ENCODE peak calls at places on chromosomes 4 and X, in six cellular contexts. U, H, S, P, W and D are unnamed samples.
A peak's percentile ranks its signal among the peaks of the same experiment; 100 is the strongest.

GRCh38 chr4:7045961-7046921 is 3.1 kb downstream of the TADA2B start:
- DNase-seq in U (peak; percentile 34), H (no peak), S (no peak), P (no peak), W (no peak), D (no peak)

GRCh38 chr4:147837435-147837834 is 105.5 kb downstream of the ARHGAP10 start:
- DNase-seq in U (no peak), H (no peak), S (no peak), P (no peak), W (no peak), D (no peak)

GRCh38 chr4:140037353-140038030 is 116.5 kb downstream of the MAML3 start:
- DNase-seq in U (no peak), H (no peak), S (peak; percentile 93), P (no peak), W (no peak), D (peak; percentile 66)

GRCh38 chr4:190020790-190021717 is 6.0 kb downstream of the FRG2 start:
- DNase-seq in U (peak; percentile 88), H (peak; percentile 54), S (no peak), P (peak; percentile 47), W (peak; percentile 56), D (no peak)

GRCh38 chrX:17560385-17560784 is 176.9 kb upstream of the SCML1 start:
- DNase-seq in U (no peak), H (no peak), S (no peak), P (no peak), W (no peak), D (no peak)

GRCh38 chrX:22689290-22689689 is 310.5 kb upstream of the DDX53 start:
- DNase-seq in U (no peak), H (no peak), S (no peak), P (no peak), W (no peak), D (no peak)

GRCh38 chr4:10998826-10999225 is 314.3 kb upstream of the CLNK start:
- DNase-seq in U (no peak), H (no peak), S (no peak), P (no peak), W (no peak), D (no peak)

GRCh38 chr4:145552181-145552822 is 66.9 kb upstream of the MMAA start:
- DNase-seq in U (no peak), H (no peak), S (no peak), P (no peak), W (no peak), D (no peak)

GRCh38 chrX:13080128-13080795 is 35.8 kb upstream of the FAM9C start:
- DNase-seq in U (no peak), H (no peak), S (no peak), P (no peak), W (no peak), D (no peak)

GRCh38 chrX:10098235-10098819 is 58.4 kb upstream of the CLCN4 start:
- DNase-seq in U (no peak), H (no peak), S (peak; percentile 43), P (no peak), W (no peak), D (no peak)

GRCh38 chrX:38117485-38117884 is 103.2 kb downstream of the SRPX start:
- DNase-seq in U (no peak), H (no peak), S (peak; percentile 1), P (no peak), W (no peak), D (no peak)

GRCh38 chrX:10507876-10508275 is 112.5 kb downstream of the MID1 start:
- DNase-seq in U (no peak), H (no peak), S (peak; percentile 21), P (no peak), W (no peak), D (no peak)

DNA sequence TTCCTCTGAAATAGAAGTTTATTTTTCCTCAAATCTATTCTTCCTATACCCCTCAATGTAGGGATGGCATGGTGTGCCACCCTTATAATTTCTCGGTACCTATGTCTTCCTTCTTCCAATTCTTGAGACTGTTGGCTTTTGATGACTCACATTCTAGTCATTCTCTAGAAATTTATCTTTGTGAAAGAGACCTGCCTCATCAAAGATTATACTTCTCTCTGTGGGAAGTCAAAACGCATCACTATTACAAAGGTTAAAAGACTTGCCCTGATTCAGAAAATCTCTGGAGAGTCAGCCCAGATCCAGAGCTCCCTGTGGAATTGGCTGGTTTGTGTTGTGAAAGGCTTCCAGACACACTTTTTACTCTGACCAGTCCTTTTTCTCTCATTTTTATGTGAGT is 65.9 kb upstream of the FSTL5 start:
- DNase-seq in U (no peak), H (no peak), S (no peak), P (no peak), W (no peak), D (no peak)
- TF ChIP-seq CTCF in U (no peak), H (no peak), S (no peak), P (no peak), W (no peak), D (no peak)

DNA sequence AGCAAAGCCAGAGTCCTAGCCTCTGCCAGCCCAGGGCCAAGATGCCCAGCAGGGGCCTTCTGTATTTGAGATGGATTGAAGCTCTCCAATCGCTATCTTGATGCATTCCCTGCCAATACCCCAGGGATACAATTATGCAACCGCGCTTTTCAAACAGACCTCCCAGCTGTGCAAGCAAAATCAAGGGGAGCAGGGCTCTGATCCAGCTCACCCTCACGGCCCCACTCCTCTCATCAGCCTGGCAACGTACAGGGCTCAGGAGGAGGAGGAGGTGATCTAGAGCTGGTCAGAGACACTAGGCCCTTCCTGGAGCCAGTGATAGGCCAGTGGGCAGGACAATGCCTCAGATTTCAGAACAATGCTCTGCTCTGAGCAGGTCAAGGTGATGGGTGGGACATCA is 48.3 kb upstream of the NSG1 start:
- DNase-seq in U (no peak), H (no peak), S (no peak), P (no peak), W (no peak), D (no peak)
- H3K27me3 ChIP-seq in U (no peaks in the 10 kb centered on the region), H (no peaks in the 10 kb centered on the region), S (peaks cover 3% of the 10 kb centered on the region), P (no peaks in the 10 kb centered on the region), W (peaks cover 4% of the 10 kb centered on the region), D (peaks cover 6% of the 10 kb centered on the region)

GRCh38 chrX:7019555-7019954 is 128.0 kb upstream of the STS start:
- DNase-seq in U (no peak), H (no peak), S (no peak), P (no peak), W (no peak), D (no peak)

GRCh38 chrX:7025471-7025870 is 122.0 kb upstream of the STS start:
- DNase-seq in U (no peak), H (no peak), S (no peak), P (no peak), W (no peak), D (no peak)

GRCh38 chrX:7024850-7025249 is 122.7 kb upstream of the STS start:
- DNase-seq in U (no peak), H (no peak), S (no peak), P (no peak), W (no peak), D (no peak)

GRCh38 chrX:7027071-7027470 is 120.4 kb upstream of the STS start:
- DNase-seq in U (no peak), H (no peak), S (no peak), P (peak; percentile 24), W (no peak), D (no peak)

DNA sequence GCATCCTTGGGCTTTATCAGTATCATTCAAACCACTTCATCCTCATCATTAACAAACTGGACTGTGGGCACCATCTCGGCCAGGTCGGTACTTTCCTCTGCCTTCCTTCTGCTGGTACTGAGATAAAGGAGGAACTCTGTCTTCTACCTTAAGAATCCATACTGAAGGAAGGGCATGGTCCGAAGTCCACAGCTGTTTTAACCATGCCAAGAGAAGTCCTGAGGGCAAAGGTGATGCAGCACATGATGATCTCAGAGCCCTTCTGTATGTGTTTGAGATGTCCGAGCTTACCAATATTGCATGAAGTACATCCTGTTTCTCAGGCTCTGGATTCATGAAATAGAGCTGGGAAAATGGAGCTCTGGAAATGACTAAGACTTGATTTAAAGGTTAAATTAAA is 125.5 kb upstream of the STS start:
- DNase-seq in U (no peak), H (no peak), S (no peak), P (no peak), W (no peak), D (no peak)
- TF ChIP-seq CTCF in U (no peak), H (no peak), S (no peak), P (no peak), W (no peak), D (no peak)

GRCh38 chr4:157080605-157081004 is 4.7 kb downstream of the GLRB start:
- DNase-seq in U (no peak), H (no peak), S (no peak), P (no peak), W (no peak), D (no peak)

GRCh38 chr4:157075811-157076577 is at the start of gene GLRB:
- DNase-seq in U (peak; percentile 81), H (no peak), S (peak; percentile 45), P (no peak), W (no peak), D (no peak)

GRCh38 chr4:157075401-157075800 is 549 bp upstream of the GLRB start:
- DNase-seq in U (no peak), H (no peak), S (no peak), P (no peak), W (no peak), D (no peak)

GRCh38 chr4:157079441-157079840 is 3.5 kb downstream of the GLRB start:
- DNase-seq in U (no peak), H (no peak), S (peak; percentile 33), P (no peak), W (no peak), D (no peak)

DNA sequence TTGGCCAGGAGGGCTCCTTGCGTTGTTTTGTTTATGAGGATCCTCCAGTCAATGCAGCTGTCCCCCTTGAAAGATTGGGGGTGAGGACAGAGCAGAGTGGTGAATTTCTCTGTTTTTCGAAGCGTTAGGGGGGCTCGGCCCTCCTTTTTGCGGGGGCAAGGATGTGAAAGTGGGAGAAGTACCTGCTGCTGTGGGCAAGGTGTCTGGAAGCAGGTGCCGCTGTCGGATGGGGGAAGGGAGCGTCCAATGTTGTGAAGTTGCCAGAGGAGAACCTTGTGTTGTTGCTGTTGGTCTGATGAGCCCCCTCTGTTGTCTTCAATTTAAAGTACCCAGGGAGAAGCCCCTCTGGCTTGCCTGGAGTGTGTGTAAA is 613 bp downstream of the GLRB start:
- DNase-seq in U (peak; percentile 66), H (no peak), S (peak; percentile 9), P (no peak), W (no peak), D (no peak)
- H3K27me3 ChIP-seq in U (peaks cover 46% of the 10 kb centered on the region), H (no peaks in the 10 kb centered on the region), S (no peaks in the 10 kb centered on the region), P (peaks cover 5% of the 10 kb centered on the region), W (no peaks in the 10 kb centered on the region), D (no peaks in the 10 kb centered on the region)

DNA sequence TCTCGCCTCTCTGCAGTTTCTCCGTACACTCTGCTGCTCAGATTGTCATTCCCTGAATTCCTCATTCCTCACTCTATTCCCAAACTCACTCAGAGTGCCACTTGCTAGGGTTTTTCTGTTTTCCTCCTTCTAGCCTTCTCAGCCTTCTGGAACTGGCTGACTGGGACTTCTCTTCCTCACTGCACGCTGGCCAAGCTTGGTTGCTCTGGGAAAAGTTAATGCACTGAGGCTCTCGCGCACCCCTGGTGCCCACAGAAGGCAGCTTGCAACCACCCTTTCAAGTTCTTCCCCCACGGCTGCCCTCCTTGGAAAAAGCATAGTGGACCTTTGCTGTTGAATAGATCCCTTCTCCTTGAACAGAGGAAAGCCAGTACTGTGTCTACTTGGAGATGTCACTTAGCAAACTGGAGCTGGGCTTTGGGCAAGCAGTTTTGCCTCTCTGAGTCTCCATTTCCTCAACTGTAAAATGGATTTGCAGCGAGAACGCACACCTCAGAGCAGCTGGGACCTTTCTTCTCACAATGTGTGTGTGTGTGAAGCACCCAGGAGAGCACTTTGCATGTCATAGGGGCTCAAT is 6.0 kb upstream of the CCKAR start:
- DNase-seq in U (no peak), H (no peak), S (no peak), P (no peak), W (no peak), D (no peak)
- TF ChIP-seq CTCF in U (peak; percentile 32), H (no peak), S (no peak), P (no peak), W (no peak), D (peak; percentile 24)